ENCODE peak calls at places on chromosome 14, in four cellular contexts. B is tibial artery; E is AG04450; Y is stimulated activated CD8-positive, alpha-beta memory T cell treated with anti-CD3 and anti-CD28 coated beads, Interleukin-2, amount 100 ng/mL, for 1 hour. C is an unnamed sample.
A peak's percentile ranks its signal among the peaks of the same experiment; 100 is the strongest.

GRCh38 chr14:104550849-104551728 is 28.5 kb upstream of the C14orf180 start:
- DNase-seq in B (no peak), E (no peak), Y (no peak), C (peak; percentile 31)

GRCh38 chr14:84468153-84468552 is 1061.8 kb upstream of the FLRT2 start:
- DNase-seq in B (no peak), E (no peak), Y (no peak), C (no peak)

GRCh38 chr14:74478996-74479635 is 14.0 kb downstream of the NPC2 start:
- DNase-seq in B (no peak), E (no peak), Y (no peak), C (no peak)

GRCh38 chr14:69097974-69098373 is 54.9 kb downstream of the DCAF5 start:
- DNase-seq in B (no peak), E (no peak), Y (no peak), C (no peak)

GRCh38 chr14:104574536-104574935 is 5.0 kb upstream of the C14orf180 start:
- DNase-seq in B (no peak), E (no peak), Y (no peak), C (no peak)

GRCh38 chr14:74491952-74492351 is 1.2 kb downstream of the NPC2 start:
- DNase-seq in B (no peak), E (no peak), Y (no peak), C (no peak)

GRCh38 chr14:99725774-99726537 is 41.9 kb downstream of the CYP46A1 start:
- DNase-seq in B (no peak), E (no peak), Y (no peak), C (no peak)

GRCh38 chr14:44564908-44565307 is 57.8 kb upstream of the FSCB start:
- DNase-seq in B (no peak), E (peak; percentile 10), Y (no peak), C (no peak)

GRCh38 chr14:89629383-89629782 is 212.3 kb upstream of the FOXN3 start:
- DNase-seq in B (no peak), E (no peak), Y (no peak), C (no peak)

GRCh38 chr14:52333823-52334657 is 19.9 kb downstream of the PTGER2 start:
- DNase-seq in B (no peak), E (no peak), Y (no peak), C (no peak)

GRCh38 chr14:85764809-85765208 is 234.9 kb downstream of the FLRT2 start:
- DNase-seq in B (no peak), E (no peak), Y (no peak), C (no peak)

GRCh38 chr14:79278798-79279644 is 932.3 kb downstream of the DIO2 start:
- DNase-seq in B (peak; percentile 87), E (peak; percentile 46), Y (no peak), C (no peak)

GRCh38 chr14:72975776-72976175 is 49.5 kb downstream of the DCAF4 start:
- DNase-seq in B (no peak), E (no peak), Y (no peak), C (no peak)

GRCh38 chr14:55837467-55837866 is 257.5 kb downstream of the KTN1 start:
- DNase-seq in B (no peak), E (no peak), Y (no peak), C (no peak)

GRCh38 chr14:54465654-54466053 is 23.1 kb downstream of the GMFB start:
- DNase-seq in B (no peak), E (no peak), Y (no peak), C (no peak)

GRCh38 chr14:100837812-100838170 is 11.9 kb downstream of the MEG3 start:
- DNase-seq in B (no peak), E (no peak), Y (no peak), C (no peak)

GRCh38 chr14:64209428-64210165 is 84.6 kb downstream of the ESR2 start:
- DNase-seq in B (no peak), E (no peak), Y (no peak), C (no peak)

C was measured in CD14-positive monocyte.